ENCODE peak calls at places on chromosomes 16 and 17, in six cellular contexts. J is memory B cell, R is tibial nerve, F is GF-D8, M is astrocyte of the spinal cord, X is hypothalamus. P is an unnamed sample.

GRCh38 chr17:55734128-55734781 is 11.6 kb upstream of the TMEM100 start:
- DNase-seq in J (no peak), R (no peak), F (no peak), M (no peak), X (no peak), P (no peak)

GRCh38 chr16:50210266-50211038 is 55.9 kb upstream of the ADCY7 start:
- DNase-seq in J (peak; percentile 21), R (peak; percentile 73), F (peak; percentile 45), M (peak; percentile 88), X (peak; percentile 67), P (peak; percentile 32)

GRCh38 chr16:2194166-2194834 is 2.1 kb downstream of the CASKIN1 start:
- DNase-seq in J (no peak), R (no peak), F (no peak), M (no peak), X (no peak), P (no peak)

GRCh38 chr16:17076121-17076757 is 394.5 kb downstream of the XYLT1 start:
- DNase-seq in J (no peak), R (no peak), F (no peak), M (no peak), X (no peak), P (no peak)

GRCh38 chr17:1484586-1485310 is 7.7 kb downstream of the MYO1C start:
- DNase-seq in J (peak; percentile 83), R (no peak), F (no peak), M (peak; percentile 29), X (no peak), P (no peak)

GRCh38 chr17:76735006-76735405 is 2.1 kb downstream of the SRSF2 start:
- DNase-seq in J (no peak), R (no peak), F (peak; percentile 22), M (peak; percentile 54), X (no peak), P (no peak)

GRCh38 chr17:27807567-27808470 is 7.5 kb upstream of the NOS2 start:
- DNase-seq in J (peak; percentile 67), R (no peak), F (no peak), M (no peak), X (no peak), P (no peak)

GRCh38 chr17:78802459-78802858 is 20.4 kb upstream of the CYTH1 start:
- DNase-seq in J (no peak), R (no peak), F (no peak), M (no peak), X (no peak), P (no peak)

GRCh38 chr17:6420173-6420641 is 14.7 kb downstream of the AIPL1 start:
- DNase-seq in J (no peak), R (no peak), F (no peak), M (peak; percentile 6), X (no peak), P (no peak)

GRCh38 chr17:36485805-36486203 is 677 bp upstream of the ZNHIT3 start:
- DNase-seq in J (no peak), R (no peak), F (no peak), M (no peak), X (no peak), P (no peak)

GRCh38 chr16:82514262-82514661 is 112.5 kb upstream of the CDH13 start:
- DNase-seq in J (no peak), R (no peak), F (no peak), M (no peak), X (no peak), P (no peak)

P was measured in Panc1.